ENCODE peak calls at places on chromosomes 11 and 22, in eight cellular contexts. M, T, Y, L, D, K, R and F are unnamed samples.

GRCh38 chr22:30885001-30885366 is 83.6 kb downstream of the MORC2 start:
- DNase-seq in M (no peak), T (no peak), Y (no peak), L (no peak), D (no peak), K (no peak), R (no peak), F (no peak)

GRCh38 chr22:36253523-36254490 is 874 bp downstream of the APOL1 start:
- DNase-seq in M (no peak), T (no peak), Y (no peak), L (peak), D (peak), K (no peak), R (no peak), F (no peak)

GRCh38 chr11:117180020-117180419 is 1.5 kb downstream of the SIDT2 start:
- DNase-seq in M (no peak), T (no peak), Y (no peak), L (no peak), D (no peak), K (no peak), R (no peak), F (peak)

GRCh38 chr22:25081409-25081824 is 118.2 kb upstream of the CRYBB3 start:
- DNase-seq in M (no peak), T (no peak), Y (peak), L (no peak), D (peak), K (no peak), R (peak), F (no peak)

GRCh38 chr11:45678962-45679361 is 13.5 kb upstream of the CHST1 start:
- DNase-seq in M (no peak), T (no peak), Y (no peak), L (peak), D (no peak), K (no peak), R (no peak), F (no peak)

GRCh38 chr22:23501244-23501643 is 78.8 kb downstream of the IGLL1 start:
- DNase-seq in M (no peak), T (no peak), Y (no peak), L (peak), D (no peak), K (no peak), R (no peak), F (no peak)

GRCh38 chr11:20022363-20023081 is 137.8 kb downstream of the DBX1 start:
- DNase-seq in M (peak), T (no peak), Y (no peak), L (no peak), D (peak), K (no peak), R (peak), F (no peak)

GRCh38 chr11:3126207-3126865 is 38.8 kb downstream of the OSBPL5 start:
- DNase-seq in M (no peak), T (no peak), Y (no peak), L (peak), D (no peak), K (peak), R (no peak), F (no peak)

GRCh38 chr11:120121914-120122473 is 15.9 kb downstream of the TRIM29 start:
- DNase-seq in M (no peak), T (no peak), Y (no peak), L (peak), D (no peak), K (no peak), R (no peak), F (no peak)

GRCh38 chr22:43144949-43145348 is 1.8 kb upstream of the MCAT start:
- DNase-seq in M (no peak), T (no peak), Y (no peak), L (no peak), D (no peak), K (no peak), R (no peak), F (no peak)

GRCh38 chr11:71064183-71064582 is 188.2 kb downstream of the SHANK2 start:
- DNase-seq in M (no peak), T (no peak), Y (no peak), L (no peak), D (no peak), K (no peak), R (no peak), F (no peak)

GRCh38 chr22:28594784-28595324 is 84.8 kb downstream of the TTC28 start:
- DNase-seq in M (peak), T (no peak), Y (peak), L (no peak), D (peak), K (no peak), R (no peak), F (no peak)

GRCh38 chr22:37768273-37768672 is 39.5 kb upstream of the GCAT start:
- DNase-seq in M (no peak), T (no peak), Y (no peak), L (no peak), D (no peak), K (no peak), R (no peak), F (no peak)

GRCh38 chr11:76493626-76494539 is 49.1 kb downstream of the EMSY start:
- DNase-seq in M (no peak), T (no peak), Y (no peak), L (no peak), D (no peak), K (no peak), R (no peak), F (no peak)

GRCh38 chr11:79304599-79305212 is 136.1 kb downstream of the TENM4 start:
- DNase-seq in M (no peak), T (no peak), Y (no peak), L (no peak), D (no peak), K (no peak), R (no peak), F (no peak)

GRCh38 chr11:94739331-94739730 is 28.8 kb upstream of the AMOTL1 start:
- DNase-seq in M (no peak), T (no peak), Y (no peak), L (no peak), D (no peak), K (no peak), R (no peak), F (no peak)

GRCh38 chr11:86374586-86374985 is at the start of gene CCDC81:
- DNase-seq in M (peak), T (no peak), Y (no peak), L (peak), D (peak), K (no peak), R (peak), F (no peak)

GRCh38 chr22:44625981-44626687 is 75.9 kb upstream of the PRR5 start:
- DNase-seq in M (peak), T (no peak), Y (peak), L (no peak), D (peak), K (peak), R (peak), F (peak)

GRCh38 chr11:109085708-109086373 is 336.1 kb upstream of the C11orf87 start:
- DNase-seq in M (no peak), T (no peak), Y (peak), L (no peak), D (peak), K (peak), R (no peak), F (no peak)

GRCh38 chr22:36160499-36160942 is at the start of gene APOL3:
- DNase-seq in M (peak), T (no peak), Y (peak), L (peak), D (peak), K (peak), R (no peak), F (peak)

GRCh38 chr22:17106785-17107546 is 14.2 kb downstream of the TMEM121B start:
- DNase-seq in M (no peak), T (no peak), Y (no peak), L (no peak), D (no peak), K (no peak), R (no peak), F (no peak)

GRCh38 chr11:121767433-121767832 is 314.7 kb upstream of the SORL1-AS1 start:
- DNase-seq in M (no peak), T (no peak), Y (no peak), L (no peak), D (no peak), K (no peak), R (no peak), F (no peak)

GRCh38 chr11:129280027-129280811 is 88.1 kb upstream of the ARHGAP32 start:
- DNase-seq in M (peak), T (no peak), Y (peak), L (no peak), D (peak), K (no peak), R (no peak), F (no peak)

GRCh38 chr22:44931077-44931540 is 78.7 kb downstream of the PHF21B start:
- DNase-seq in M (no peak), T (no peak), Y (peak), L (peak), D (peak), K (peak), R (no peak), F (no peak)

GRCh38 chr11:76680517-76681425 is 10.2 kb upstream of the LRRC32 start:
- DNase-seq in M (peak), T (no peak), Y (peak), L (no peak), D (peak), K (peak), R (peak), F (no peak)

GRCh38 chr11:123434262-123434661 is 4.2 kb downstream of the GRAMD1B start:
- DNase-seq in M (peak), T (no peak), Y (no peak), L (no peak), D (peak), K (no peak), R (no peak), F (no peak)

GRCh38 chr22:20155330-20156041 is 4.6 kb upstream of the CCDC188 start:
- DNase-seq in M (peak), T (no peak), Y (peak), L (peak), D (peak), K (peak), R (peak), F (no peak)

GRCh38 chr11:96187779-96188624 is 155.0 kb downstream of the MAML2 start:
- DNase-seq in M (peak), T (peak), Y (peak), L (no peak), D (peak), K (peak), R (no peak), F (no peak)

GRCh38 chr11:106552694-106553203 is 465.5 kb downstream of the GUCY1A2 start:
- DNase-seq in M (no peak), T (no peak), Y (no peak), L (no peak), D (no peak), K (no peak), R (no peak), F (no peak)

GRCh38 chr11:76240666-76241065 is 34.4 kb upstream of the WNT11 start:
- DNase-seq in M (no peak), T (no peak), Y (no peak), L (peak), D (no peak), K (no peak), R (no peak), F (no peak)

GRCh38 chr22:50611341-50612060 is 10.9 kb downstream of the MAPK8IP2 start:
- DNase-seq in M (no peak), T (no peak), Y (no peak), L (no peak), D (no peak), K (no peak), R (no peak), F (no peak)

GRCh38 chr22:50610581-50610980 is 10.0 kb downstream of the MAPK8IP2 start:
- DNase-seq in M (no peak), T (no peak), Y (no peak), L (no peak), D (no peak), K (no peak), R (no peak), F (no peak)

GRCh38 chr22:50612168-50612714 is 11.6 kb downstream of the MAPK8IP2 start:
- DNase-seq in M (no peak), T (no peak), Y (no peak), L (no peak), D (no peak), K (no peak), R (no peak), F (no peak)

GRCh38 chr22:50612715-50613221 is 12.2 kb downstream of the MAPK8IP2 start:
- DNase-seq in M (no peak), T (no peak), Y (no peak), L (no peak), D (no peak), K (no peak), R (no peak), F (no peak)

GRCh38 chr22:50613291-50613981 is 12.8 kb downstream of the MAPK8IP2 start:
- DNase-seq in M (no peak), T (no peak), Y (no peak), L (no peak), D (no peak), K (peak), R (no peak), F (no peak)
- TF ChIP-seq CTCF in M (no peak), T (no peak), Y (no peak), L (no peak), D (no peak), K (peak), R (no peak), F (no peak)

GRCh38 chr11:125073616-125074483 is 10.7 kb downstream of the SLC37A2 start:
- DNase-seq in M (no peak), T (no peak), Y (no peak), L (no peak), D (no peak), K (no peak), R (no peak), F (no peak)
- TF ChIP-seq CTCF in M (no peak), T (no peak), Y (no peak), L (no peak), D (no peak), K (no peak), R (no peak), F (no peak)

DNA sequence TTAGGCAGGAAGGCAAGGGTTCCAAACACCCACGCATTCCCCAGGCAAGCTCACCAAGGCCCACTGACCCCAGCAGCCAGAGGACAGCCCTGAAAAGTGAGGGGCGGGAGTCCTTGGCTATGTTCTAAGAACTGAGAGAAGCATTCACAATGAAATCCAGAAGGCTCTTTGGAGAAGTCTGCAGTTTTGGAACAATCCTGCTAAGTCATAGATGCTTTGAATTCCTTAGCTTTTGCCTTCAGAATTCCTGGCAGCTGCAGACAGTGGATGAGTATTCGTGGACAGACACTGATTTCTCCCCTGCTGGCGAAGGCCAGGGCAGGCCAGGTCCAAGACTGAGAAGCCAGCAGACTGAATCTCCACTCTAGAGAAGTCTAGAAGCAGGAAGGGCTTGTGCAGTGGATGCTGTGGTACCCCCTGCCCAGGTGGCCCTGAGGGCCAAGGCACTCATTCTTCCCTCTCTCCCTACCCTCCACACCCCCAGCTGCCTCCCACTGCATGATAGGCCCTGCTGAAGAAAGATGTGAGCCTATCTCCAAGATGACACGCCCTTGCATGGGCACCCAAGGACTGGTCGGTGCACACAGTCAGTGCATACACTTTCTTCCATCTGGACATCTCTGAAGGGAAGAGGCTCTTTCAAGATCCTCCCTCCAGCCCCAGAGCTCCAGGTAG is 133.2 kb upstream of the TEAD1 start:
- DNase-seq in M (peak), T (no peak), Y (peak), L (no peak), D (peak), K (no peak), R (no peak), F (no peak)
- TF ChIP-seq CTCF in M (peak), T (no peak), Y (peak), L (no peak), D (peak), K (no peak), R (no peak), F (no peak)

DNA sequence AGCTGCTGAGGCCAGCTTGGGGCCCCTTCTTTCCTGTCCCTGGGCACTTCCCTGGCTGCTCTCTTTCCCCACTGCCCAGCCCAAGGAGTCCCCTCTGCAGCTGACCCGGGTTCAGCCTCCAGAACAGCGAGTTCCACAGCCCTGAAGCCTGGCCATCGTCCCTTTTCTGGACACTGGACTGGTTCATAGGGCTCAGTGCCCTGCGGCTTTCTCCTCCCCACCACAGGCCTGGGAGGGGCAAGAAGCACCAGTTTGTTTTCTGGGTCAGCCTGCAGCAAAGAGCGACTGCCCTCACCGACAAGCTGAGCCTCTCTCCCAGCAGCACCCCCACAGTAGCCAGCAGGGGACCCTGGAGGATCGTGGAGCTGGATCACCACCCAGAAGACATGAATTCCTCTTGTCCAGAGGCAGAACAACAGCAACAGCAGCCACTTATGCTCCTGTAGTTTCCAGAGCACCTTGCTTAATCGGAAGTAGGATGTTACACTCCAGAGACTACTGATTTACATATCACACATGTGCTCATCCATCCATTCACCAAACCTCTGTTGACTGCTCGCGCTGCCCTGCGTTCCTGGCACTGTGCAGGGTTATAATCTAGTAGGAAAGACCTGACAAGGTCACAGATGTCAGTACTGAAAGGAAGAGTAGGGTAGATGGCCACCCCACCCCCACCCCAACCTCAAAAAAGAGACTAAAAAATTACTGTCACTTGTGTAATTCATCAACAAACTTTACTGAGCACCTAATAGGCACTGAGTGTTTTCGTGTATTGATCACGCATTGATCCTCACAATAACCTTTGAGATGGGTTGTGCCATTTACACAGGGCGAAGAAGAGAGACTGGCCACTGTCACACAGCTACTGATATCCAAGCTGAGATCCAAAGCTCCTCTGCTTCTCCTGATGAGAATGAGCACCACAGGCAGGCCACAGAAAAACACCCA is 13.0 kb upstream of the CXCR5 start:
- DNase-seq in M (no peak), T (no peak), Y (no peak), L (peak), D (peak), K (peak), R (peak), F (no peak)
- TF ChIP-seq CTCF in M (peak), T (peak), Y (no peak), L (peak), D (peak), K (peak), R (no peak), F (no peak)

DNA sequence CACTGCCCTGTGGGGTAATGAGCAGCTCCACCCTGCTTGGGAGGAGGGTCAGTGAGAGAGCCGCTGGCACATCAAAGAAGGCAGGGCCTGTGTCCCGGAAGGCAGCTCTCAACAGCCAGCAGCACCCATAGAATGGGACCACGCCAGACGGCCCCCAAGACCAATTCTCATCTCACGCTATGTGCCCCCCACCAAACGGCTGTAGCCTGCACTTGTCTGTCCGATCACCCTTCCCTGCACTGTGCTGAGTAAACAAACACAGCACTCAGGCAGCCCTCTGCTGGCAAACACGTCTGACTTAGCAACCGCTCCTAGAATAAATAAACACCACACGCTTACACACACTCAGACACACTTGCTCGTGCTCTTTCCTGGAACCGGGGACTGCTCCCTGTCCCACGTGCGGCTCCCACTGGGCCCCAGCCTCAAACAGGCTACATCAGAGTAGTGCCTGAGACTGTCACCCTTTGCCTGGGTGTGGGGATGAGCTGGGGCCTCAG is 53.2 kb upstream of the CDON start:
- DNase-seq in M (peak), T (peak), Y (peak), L (peak), D (peak), K (peak), R (no peak), F (peak)
- TF ChIP-seq CTCF in M (peak), T (peak), Y (no peak), L (peak), D (peak), K (peak), R (peak), F (no peak)

GRCh38 chr11:66313321-66314185 is 3.3 kb downstream of the CD248 start:
- DNase-seq in M (no peak), T (no peak), Y (peak), L (peak), D (peak), K (no peak), R (no peak), F (no peak)
- TF ChIP-seq CTCF in M (peak), T (no peak), Y (peak), L (no peak), D (no peak), K (peak), R (peak), F (no peak)